ENCODE peak calls at places on chromosomes 7 and 10, in eight cellular contexts. E is heart left ventricle, S is dorsolateral prefrontal cortex, N is OCI-LY7, A is MCF 10A, B is PC-3, U is GM13976, O is Peyer's patch. Y is an unnamed sample.

GRCh38 chr7:157011333-157012112 is 1.1 kb upstream of the MNX1 start:
- DNase-seq in N (peak), E (no peak), S (no peak), O (no peak), B (peak), A (no peak), U (no peak), Y (no peak)

GRCh38 chr10:103693070-103693811 is 162.1 kb downstream of the SH3PXD2A start:
- DNase-seq in A (no peak), S (no peak), U (peak), O (peak), E (peak), B (no peak), N (peak), Y (no peak)

GRCh38 chr7:109763611-109764010 is 1193.9 kb downstream of the DNAJB9 start:
- DNase-seq in U (no peak), B (peak), S (no peak), N (no peak), A (peak), E (no peak), O (no peak), Y (no peak)

GRCh38 chr10:118901409-118901808 is 128.1 kb upstream of the NANOS1 start:
- DNase-seq in O (no peak), A (no peak), B (no peak), E (no peak), N (no peak), S (no peak), U (no peak), Y (no peak)

GRCh38 chr10:30431435-30431911 is 2.5 kb upstream of the MAP3K8 start:
- DNase-seq in B (no peak), O (no peak), A (peak), E (peak), U (no peak), N (no peak), S (no peak), Y (no peak)

GRCh38 chr7:32200593-32200992 is 130.4 kb upstream of the PDE1C start:
- DNase-seq in A (no peak), E (no peak), N (no peak), O (no peak), U (no peak), B (no peak), S (no peak), Y (no peak)

GRCh38 chr10:4652111-4653010 is 173.6 kb upstream of the AKR1E2 start:
- DNase-seq in S (no peak), B (no peak), E (no peak), O (no peak), N (no peak), U (no peak), A (no peak), Y (no peak)

GRCh38 chr10:19920075-19920726 is 104.0 kb downstream of the PLXDC2 start:
- DNase-seq in A (no peak), S (no peak), B (no peak), O (no peak), U (no peak), E (no peak), N (no peak), Y (no peak)

GRCh38 chr10:114697061-114697598 is 39.1 kb upstream of the ABLIM1 start:
- DNase-seq in U (no peak), E (peak), N (no peak), S (peak), O (no peak), A (peak), B (peak), Y (no peak)

GRCh38 chr10:111108441-111108840 is 31.6 kb downstream of the ADRA2A start:
- DNase-seq in S (no peak), B (no peak), A (no peak), E (no peak), O (no peak), N (no peak), U (no peak), Y (no peak)

GRCh38 chr7:112195717-112196116 is 10.5 kb downstream of the DOCK4 start:
- DNase-seq in E (no peak), S (no peak), A (no peak), N (no peak), O (no peak), B (no peak), U (no peak), Y (no peak)

GRCh38 chr10:29734980-29735627 is 100.3 kb upstream of the SVIL start:
- DNase-seq in E (peak), S (no peak), B (peak), A (peak), N (no peak), U (peak), O (no peak), Y (no peak)

GRCh38 chr10:53357587-53357986 is 585.0 kb upstream of the MBL2 start:
- DNase-seq in O (no peak), E (no peak), S (no peak), N (no peak), B (peak), A (no peak), U (no peak), Y (no peak)

GRCh38 chr7:144835166-144835611 is 664 bp downstream of the TPK1 start:
- DNase-seq in B (peak), O (peak), A (peak), N (peak), U (peak), E (peak), S (peak), Y (no peak)

GRCh38 chr7:55019691-55020480 is 1.1 kb downstream of the EGFR start:
- DNase-seq in N (no peak), S (no peak), A (peak), B (peak), U (peak), O (no peak), E (no peak), Y (no peak)
- TF ChIP-seq CTCF in N (no peak), S (no peak), A (no peak), B (no peak), U (no peak), O (no peak), E (no peak), Y (no peak)

GRCh38 chr7:106112118-106112971 is at the start of gene SYPL1:
- DNase-seq in A (peak), O (peak), E (peak), S (peak), U (peak), N (peak), B (peak), Y (peak)
- TF ChIP-seq CTCF in A (no peak), O (no peak), E (peak), S (peak), U (no peak), N (peak), B (peak), Y (no peak)

GRCh38 chr10:27258838-27259532 is 18.4 kb upstream of the ACBD5 start:
- DNase-seq in E (peak), S (no peak), U (peak), B (no peak), A (no peak), N (no peak), O (no peak), Y (no peak)
- TF ChIP-seq CTCF in E (no peak), S (no peak), U (no peak), B (no peak), A (no peak), N (no peak), O (no peak), Y (no peak)

GRCh38 chr10:101286248-101287046 is 57.2 kb upstream of the LBX1 start:
- DNase-seq in N (no peak), O (no peak), B (no peak), S (no peak), E (no peak), U (no peak), A (no peak), Y (no peak)

GRCh38 chr10:101287183-101287830 is 58.0 kb upstream of the LBX1 start:
- DNase-seq in U (no peak), N (no peak), E (no peak), A (no peak), O (no peak), B (no peak), S (no peak), Y (no peak)

GRCh38 chr10:101289541-101289940 is 60.3 kb upstream of the LBX1 start:
- DNase-seq in N (no peak), O (no peak), E (no peak), B (no peak), S (no peak), U (no peak), A (no peak), Y (no peak)

GRCh38 chr10:101290415-101290814 is 61.2 kb upstream of the LBX1 start:
- DNase-seq in S (no peak), O (no peak), U (no peak), A (no peak), B (no peak), E (no peak), N (no peak), Y (no peak)

DNA sequence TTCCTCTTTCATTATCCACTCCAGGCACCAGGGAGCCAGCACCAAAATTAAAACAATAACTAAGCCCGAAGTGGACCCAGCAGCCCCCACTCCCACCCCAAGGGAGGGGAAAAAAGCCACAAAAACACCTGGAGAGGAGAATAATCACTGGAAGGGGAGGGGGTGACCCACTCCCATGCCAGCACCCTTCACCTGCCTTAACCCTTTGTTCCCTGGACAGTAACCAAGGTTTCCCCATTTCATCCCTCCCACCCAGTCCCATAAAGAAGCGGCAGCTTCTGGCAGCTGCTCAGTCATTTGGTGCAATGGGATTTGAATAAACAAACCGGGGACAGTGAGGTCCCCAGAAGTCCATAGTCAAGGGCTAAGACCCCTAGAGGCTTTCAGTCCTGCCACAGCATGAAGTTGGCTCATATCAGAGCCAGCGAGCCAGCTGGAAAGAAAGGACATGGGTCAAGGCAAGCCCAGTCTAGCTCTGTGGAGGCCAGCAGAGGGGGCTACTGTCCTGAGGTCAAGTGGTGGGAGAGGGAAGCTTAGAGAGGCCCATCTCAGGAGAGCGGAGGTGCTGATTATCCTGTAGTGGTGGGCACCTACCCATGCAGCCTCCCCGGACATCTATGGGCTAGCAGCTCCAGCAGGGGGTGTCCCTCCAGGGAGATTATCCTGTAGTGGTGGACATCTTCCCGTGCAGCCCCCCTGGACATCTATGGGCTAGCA is 58.8 kb upstream of the LBX1 start:
- DNase-seq in E (no peak), O (no peak), A (peak), N (peak), S (no peak), B (peak), U (peak), Y (no peak)
- TF ChIP-seq CTCF in E (no peak), O (no peak), A (peak), N (peak), S (no peak), B (peak), U (no peak), Y (no peak)

DNA sequence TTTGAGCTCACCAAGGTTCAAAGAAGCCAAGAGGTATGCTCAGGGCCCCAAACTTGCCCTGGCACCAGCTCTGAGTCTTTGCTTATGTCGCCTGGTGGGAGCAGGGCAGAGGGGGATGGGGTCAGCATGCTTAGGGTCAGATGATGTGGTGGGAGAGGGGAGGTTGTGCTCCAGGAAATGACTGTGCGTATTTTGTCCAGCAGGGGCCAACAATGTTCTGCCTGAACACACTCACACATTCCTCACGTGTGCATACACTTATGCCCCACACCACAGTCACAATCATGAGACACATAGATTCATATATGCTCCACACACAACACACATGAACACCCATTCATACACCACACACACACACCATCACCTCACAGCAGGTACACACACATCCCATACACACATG is 4.4 kb upstream of the RAMP3 start:
- DNase-seq in B (no peak), S (no peak), O (no peak), E (no peak), N (peak), U (no peak), A (no peak), Y (no peak)
- TF ChIP-seq CTCF in B (no peak), S (no peak), O (no peak), E (no peak), N (peak), U (no peak), A (no peak), Y (no peak)

GRCh38 chr10:122984708-122985107 is 4.5 kb downstream of the PSTK start:
- DNase-seq in A (no peak), S (no peak), N (no peak), E (no peak), O (no peak), B (no peak), U (no peak), Y (no peak)

GRCh38 chr10:122986340-122986739 is 6.1 kb downstream of the PSTK start:
- DNase-seq in S (no peak), U (no peak), O (no peak), A (no peak), N (no peak), B (peak), E (no peak), Y (no peak)

GRCh38 chr10:122980209-122981065 is at the start of gene PSTK:
- DNase-seq in U (peak), S (peak), O (peak), A (peak), E (peak), N (peak), B (peak), Y (peak)

GRCh38 chr10:122983898-122984297 is 3.7 kb downstream of the PSTK start:
- DNase-seq in E (no peak), S (no peak), A (no peak), B (no peak), N (no peak), U (no peak), O (no peak), Y (no peak)

DNA sequence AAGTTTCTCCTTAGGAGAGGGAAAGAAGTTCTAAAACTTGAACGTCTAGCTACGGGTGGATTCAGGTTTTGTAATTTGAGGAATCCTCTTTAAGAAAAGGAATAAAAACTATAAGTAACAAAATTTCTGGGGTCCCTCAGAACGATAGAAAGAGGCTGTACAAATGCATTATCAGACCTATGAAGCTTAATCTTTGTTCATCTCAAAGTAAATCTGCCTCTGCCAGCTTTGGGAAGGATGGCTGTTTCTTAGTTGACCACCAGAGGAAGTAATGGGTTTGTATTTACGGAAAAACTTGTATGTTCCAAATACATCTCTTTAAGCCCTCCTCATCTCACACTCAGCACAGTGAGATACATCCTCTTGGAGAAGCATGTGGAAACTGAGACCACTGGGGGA is 864 bp downstream of the PSTK start:
- DNase-seq in B (peak), S (no peak), O (no peak), A (peak), E (no peak), N (peak), U (peak), Y (no peak)
- TF ChIP-seq CTCF in B (peak), S (peak), O (no peak), A (peak), E (peak), N (peak), U (peak), Y (no peak)

GRCh38 chr7:134470864-134471263 is 12.0 kb upstream of the AKR1B1 start:
- DNase-seq in B (peak), U (no peak), O (no peak), E (no peak), N (no peak), S (no peak), A (peak), Y (no peak)

GRCh38 chr7:134469622-134470021 is 10.7 kb upstream of the AKR1B1 start:
- DNase-seq in A (no peak), E (no peak), N (no peak), S (no peak), B (no peak), O (no peak), U (no peak), Y (no peak)

GRCh38 chr7:134464496-134464895 is 5.6 kb upstream of the AKR1B1 start:
- DNase-seq in S (no peak), E (no peak), U (no peak), A (no peak), O (no peak), B (no peak), N (no peak), Y (no peak)

GRCh38 chr7:134468054-134468453 is 9.2 kb upstream of the AKR1B1 start:
- DNase-seq in O (no peak), A (no peak), N (no peak), U (no peak), B (no peak), S (no peak), E (no peak), Y (no peak)

DNA sequence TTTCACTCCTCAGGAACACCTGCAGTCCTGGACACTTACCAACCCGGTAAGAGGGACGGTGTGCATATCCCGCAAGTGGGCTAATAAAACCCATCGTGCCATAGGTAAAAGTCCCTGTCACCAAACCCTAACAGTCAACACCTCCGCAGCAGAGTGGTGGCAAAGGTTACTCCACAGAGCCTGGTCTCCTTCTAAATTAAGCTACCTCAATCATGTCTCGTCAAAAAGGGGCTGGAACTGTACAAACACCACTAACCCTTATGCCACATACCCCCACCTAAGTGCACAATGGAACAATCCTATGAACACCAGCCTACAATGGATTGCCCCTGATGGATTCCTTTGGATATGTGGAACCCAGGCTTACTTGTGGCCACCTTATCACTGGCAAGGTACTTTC is 9.6 kb upstream of the AKR1B1 start:
- DNase-seq in N (no peak), U (no peak), O (no peak), B (no peak), E (no peak), A (no peak), S (no peak), Y (no peak)
- TF ChIP-seq CTCF in N (no peak), U (no peak), O (no peak), B (no peak), E (no peak), A (no peak), S (no peak), Y (no peak)